ENCODE peak calls at places on chromosomes 2 and 18, in ten cellular contexts. J, Q, C, D, N, B, X, U, K and G are unnamed samples.

GRCh38 chr2:148989882-148990493 is 48.5 kb upstream of the LYPD6B start:
- DNase-seq in J (peak), Q (peak), C (peak), D (peak), N (peak), B (peak), X (peak), U (peak), K (peak), G (peak)

GRCh38 chr18:70430501-70431173 is 141.8 kb downstream of the SOCS6 start:
- DNase-seq in J (no peak), Q (no peak), C (no peak), D (no peak), N (no peak), B (no peak), X (no peak), U (no peak), K (no peak), G (no peak)

GRCh38 chr2:15547100-15547499 is 14.0 kb downstream of the NBAS start:
- DNase-seq in J (no peak), Q (no peak), C (no peak), D (no peak), N (no peak), B (no peak), X (no peak), U (no peak), K (no peak), G (peak)

GRCh38 chr2:10392951-10393647 is 55.0 kb downstream of the ODC1 start:
- DNase-seq in J (no peak), Q (no peak), C (no peak), D (no peak), N (no peak), B (no peak), X (no peak), U (no peak), K (no peak), G (no peak)

GRCh38 chr2:239085201-239085992 is 237.5 kb downstream of the TWIST2 start:
- DNase-seq in J (no peak), Q (no peak), C (no peak), D (no peak), N (no peak), B (no peak), X (no peak), U (no peak), K (no peak), G (peak)

GRCh38 chr2:526918-527317 is 150.3 kb downstream of the TMEM18 start:
- DNase-seq in J (no peak), Q (no peak), C (no peak), D (no peak), N (no peak), B (no peak), X (no peak), U (no peak), K (no peak), G (no peak)

GRCh38 chr2:32135409-32135808 is 30.3 kb upstream of the SLC30A6 start:
- DNase-seq in J (peak), Q (no peak), C (peak), D (no peak), N (peak), B (peak), X (no peak), U (no peak), K (peak), G (no peak)

GRCh38 chr2:27903018-27903417 is 12.5 kb downstream of the BABAM2 start:
- DNase-seq in J (no peak), Q (no peak), C (peak), D (no peak), N (no peak), B (no peak), X (no peak), U (no peak), K (no peak), G (no peak)

GRCh38 chr18:48599391-48599790 is 60.6 kb downstream of the CTIF start:
- DNase-seq in J (no peak), Q (no peak), C (no peak), D (no peak), N (no peak), B (no peak), X (no peak), U (no peak), K (no peak), G (no peak)

GRCh38 chr2:95728878-95729511 is 137.2 kb downstream of the TRIM43 start:
- DNase-seq in J (peak), Q (peak), C (peak), D (peak), N (peak), B (peak), X (no peak), U (peak), K (peak), G (peak)

GRCh38 chr2:121052023-121052422 is 233.0 kb downstream of the TFCP2L1 start:
- DNase-seq in J (no peak), Q (no peak), C (no peak), D (no peak), N (no peak), B (no peak), X (no peak), U (no peak), K (no peak), G (no peak)

GRCh38 chr18:76983613-76984051 is 149.0 kb downstream of the MBP start:
- DNase-seq in J (no peak), Q (no peak), C (no peak), D (no peak), N (no peak), B (no peak), X (no peak), U (no peak), K (no peak), G (no peak)

GRCh38 chr2:60295591-60295962 is 257.9 kb downstream of the BCL11A start:
- DNase-seq in J (no peak), Q (no peak), C (no peak), D (no peak), N (no peak), B (no peak), X (no peak), U (no peak), K (no peak), G (peak)